ENCODE peak calls at places on chromosomes 13 and 19, in five cellular contexts. Z is NCI-H1092; C is AG20443; E is activated CD4-positive, alpha-beta memory T cell treated with anti-CD3 and anti-CD28 coated beads, Interleukin-2, amount 10 ng/mL, durations not matched to agents 7 days and 5 days; O is CD4-positive, alpha-beta T cell. S is an unnamed sample.

GRCh38 chr19:17054746-17055145 is 20.5 kb downstream of the HAUS8 start:
- DNase-seq in C (no peak), E (no peak), Z (no peak), O (no peak), S (no peak)

GRCh38 chr19:53785196-53785889 is 38.8 kb downstream of the NLRP12 start:
- DNase-seq in O (no peak), Z (no peak), C (no peak), E (no peak), S (no peak)

GRCh38 chr13:110341445-110342247 is 34.6 kb downstream of the COL4A2 start:
- DNase-seq in Z (no peak), O (no peak), C (no peak), E (no peak), S (no peak)

GRCh38 chr13:51230473-51231105 is 8.4 kb downstream of the FAM124A start:
- DNase-seq in O (no peak), E (no peak), Z (no peak), C (peak), S (no peak)

GRCh38 chr13:110477711-110478245 is 83.7 kb downstream of the RAB20 start:
- DNase-seq in O (no peak), Z (no peak), E (no peak), C (no peak), S (no peak)

GRCh38 chr19:51071006-51071405 is 6.1 kb upstream of the KLK13 start:
- DNase-seq in Z (no peak), E (no peak), C (no peak), O (no peak), S (no peak)

GRCh38 chr13:94121686-94122085 is 357.8 kb downstream of the DCT start:
- DNase-seq in O (no peak), Z (no peak), E (no peak), C (peak), S (no peak)

GRCh38 chr19:18699403-18700054 is 16.0 kb downstream of the CRTC1 start:
- DNase-seq in C (no peak), O (no peak), E (no peak), Z (no peak), S (no peak)

GRCh38 chr13:24183741-24184182 is 23.2 kb downstream of the SPATA13 start:
- DNase-seq in E (no peak), Z (no peak), C (no peak), O (no peak), S (no peak)

GRCh38 chr19:13095934-13096890 is 6.4 kb downstream of the LYL1 start:
- DNase-seq in E (peak), O (no peak), Z (no peak), C (no peak), S (no peak)

GRCh38 chr19:57888107-57888493 is 737 bp downstream of the ZNF814 start:
- DNase-seq in Z (no peak), E (no peak), O (no peak), C (no peak), S (no peak)

GRCh38 chr13:113410472-113411201 is 42.7 kb downstream of the ADPRHL1 start:
- DNase-seq in E (no peak), Z (no peak), O (no peak), C (peak), S (no peak)

GRCh38 chr13:42804244-42804868 is 23.0 kb downstream of the FAM216B start:
- DNase-seq in E (no peak), Z (no peak), O (no peak), C (no peak), S (no peak)

GRCh38 chr19:58456111-58456510 is 4.7 kb downstream of the ZNF324B start:
- DNase-seq in E (no peak), C (no peak), Z (no peak), O (no peak), S (no peak)

GRCh38 chr19:35168261-35168660 is 13.7 kb downstream of the FXYD5 start:
- DNase-seq in C (peak), Z (no peak), E (no peak), O (no peak), S (no peak)

GRCh38 chr19:7830272-7830771 is 304 bp downstream of the EVI5L start:
- DNase-seq in E (no peak), C (no peak), Z (no peak), O (no peak), S (no peak)

GRCh38 chr13:114118763-114119123 is 13.7 kb downstream of the RASA3 start:
- DNase-seq in Z (no peak), E (no peak), C (peak), O (no peak), S (no peak)

GRCh38 chr19:45754323-45754722 is 14.7 kb downstream of the SIX5 start:
- DNase-seq in E (no peak), Z (no peak), C (no peak), O (no peak), S (no peak)

GRCh38 chr13:94419304-94419943 is 60.1 kb downstream of the DCT start:
- DNase-seq in C (no peak), E (no peak), O (no peak), Z (no peak), S (no peak)

GRCh38 chr13:70844391-70845108 is 736.3 kb upstream of the KLHL1 start:
- DNase-seq in E (no peak), C (no peak), O (no peak), Z (no peak), S (no peak)

GRCh38 chr13:100363874-100364273 is 224.7 kb downstream of the GGACT start:
- DNase-seq in C (no peak), E (no peak), O (no peak), Z (no peak), S (no peak)

GRCh38 chr19:3748965-3749364 is 12.5 kb downstream of the APBA3 start:
- DNase-seq in E (no peak), Z (no peak), O (no peak), C (no peak), S (no peak)

GRCh38 chr13:113489549-113490495 is 689 bp downstream of the DCUN1D2 start:
- DNase-seq in O (peak), Z (peak), E (peak), C (peak), S (no peak)

S was measured in activated CD8-positive, alpha-beta memory T cell treated with anti-CD3 and anti-CD28 coated beads for 1 hour.